ENCODE peak calls at places on chromosomes 11 and 22, in five cellular contexts. One of them, this sample, is unnamed.

GRCh38 chr22:38272373-38273134 is at the start of gene TMEM184B:
- DNase-seq in cardiac muscle cell: peak; percentile 87
- DNase-seq in HCT116: peak; percentile 18
- DNase-seq in tibial artery: peak; percentile 88
- DNase-seq in DND-41: peak; percentile 78
- DNase-seq in this sample: peak; percentile 81

GRCh38 chr22:50115693-50116092 is 25.9 kb downstream of the MOV10L1 start:
- DNase-seq in cardiac muscle cell: no peak
- DNase-seq in HCT116: no peak
- DNase-seq in DND-41: no peak
- DNase-seq in tibial artery: no peak
- DNase-seq in this sample: no peak

GRCh38 chr11:61815790-61816735 is 740 bp downstream of the FADS1 start:
- DNase-seq in tibial artery: peak; percentile 89
- DNase-seq in cardiac muscle cell: peak; percentile 67
- DNase-seq in DND-41: peak; percentile 76
- DNase-seq in HCT116: peak; percentile 27
- DNase-seq in this sample: peak; percentile 44

GRCh38 chr11:8384199-8384821 is 120.6 kb upstream of the LMO1 start:
- DNase-seq in tibial artery: no peak
- DNase-seq in HCT116: no peak
- DNase-seq in DND-41: no peak
- DNase-seq in cardiac muscle cell: peak; percentile 13
- DNase-seq in this sample: no peak

GRCh38 chr22:23204541-23205157 is 24.3 kb downstream of the BCR start:
- DNase-seq in tibial artery: peak; percentile 82
- DNase-seq in cardiac muscle cell: no peak
- DNase-seq in HCT116: no peak
- DNase-seq in DND-41: no peak
- DNase-seq in this sample: no peak

GRCh38 chr22:50696799-50697561 is 24.4 kb downstream of the SHANK3 start:
- DNase-seq in HCT116: no peak
- DNase-seq in DND-41: no peak
- DNase-seq in cardiac muscle cell: peak; percentile 72
- DNase-seq in tibial artery: no peak
- DNase-seq in this sample: no peak

GRCh38 chr22:30857791-30858190 is 110.8 kb downstream of the MORC2 start:
- DNase-seq in tibial artery: no peak
- DNase-seq in HCT116: no peak
- DNase-seq in DND-41: no peak
- DNase-seq in cardiac muscle cell: no peak
- DNase-seq in this sample: no peak

GRCh38 chr11:134471341-134472187 is 59.5 kb upstream of the B3GAT1 start:
- DNase-seq in tibial artery: peak; percentile 38
- DNase-seq in cardiac muscle cell: no peak
- DNase-seq in HCT116: no peak
- DNase-seq in DND-41: no peak
- DNase-seq in this sample: no peak

GRCh38 chr11:47257178-47257517 is 648 bp upstream of the NR1H3 start:
- DNase-seq in cardiac muscle cell: no peak
- DNase-seq in tibial artery: no peak
- DNase-seq in DND-41: no peak
- DNase-seq in HCT116: no peak
- DNase-seq in this sample: no peak
- H3K4me1 ChIP-seq in cardiac muscle cell: peaks cover 33% of the 10 kb centered on the region
- H3K4me1 ChIP-seq in tibial artery: peaks cover 56% of the 10 kb centered on the region
- H3K4me1 ChIP-seq in DND-41: no peaks in the 10 kb centered on the region
- H3K4me1 ChIP-seq in HCT116: peaks cover 10% of the 10 kb centered on the region
- H3K4me1 ChIP-seq in this sample: peaks cover 8% of the 10 kb centered on the region

DNA sequence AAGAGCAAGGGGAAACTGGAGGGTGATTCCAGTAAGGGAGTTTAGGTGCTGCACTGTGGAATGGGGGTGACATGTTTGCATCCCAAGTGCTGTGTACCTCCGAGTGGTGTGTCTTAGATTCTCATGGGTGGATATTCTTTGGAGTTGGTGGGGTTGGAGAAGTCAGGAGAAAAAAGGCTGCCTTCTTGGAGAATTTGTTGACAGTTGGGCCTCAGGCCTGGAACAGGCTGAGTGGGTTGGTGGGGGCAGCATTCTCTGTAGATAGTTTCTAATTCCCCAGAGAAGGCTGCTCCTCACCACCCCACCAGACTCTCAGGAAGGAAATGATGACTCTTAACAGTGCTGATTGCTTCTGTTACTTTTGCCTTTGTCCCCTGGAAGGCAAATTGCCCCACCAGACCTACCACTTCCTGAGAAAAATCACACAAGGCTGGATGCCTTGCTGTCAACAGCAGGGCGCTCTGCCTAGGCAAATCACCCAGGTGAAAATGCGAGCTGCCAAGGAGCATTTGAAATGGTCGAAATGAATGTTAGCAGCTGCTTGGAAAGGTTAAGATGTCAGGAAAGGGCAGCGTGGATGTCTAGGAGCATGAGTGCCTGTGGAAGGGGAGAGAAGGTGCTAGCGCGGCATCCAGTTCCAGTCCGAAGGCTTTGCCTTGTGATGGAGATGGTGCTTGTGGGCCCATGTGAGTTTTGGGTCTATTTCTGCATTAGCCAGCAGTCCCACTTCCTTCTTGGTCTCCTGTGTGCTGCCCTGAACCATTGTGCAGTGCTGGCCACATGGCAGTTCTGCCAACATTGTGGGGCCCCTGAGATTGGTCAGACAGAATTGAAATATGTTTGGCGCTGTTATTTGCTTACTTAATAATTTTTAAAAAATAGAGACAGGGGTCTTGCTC is 29.7 kb upstream of the SORL1-AS1 start:
- DNase-seq in cardiac muscle cell: no peak
- DNase-seq in HCT116: no peak
- DNase-seq in DND-41: peak; percentile 85
- DNase-seq in tibial artery: no peak
- DNase-seq in this sample: peak; percentile 60
- H3K4me3 ChIP-seq in cardiac muscle cell: no peak overlapping the region
- H3K4me3 ChIP-seq in HCT116: no peak overlapping the region
- H3K4me3 ChIP-seq in DND-41: peak overlapping the region; percentile 47
- H3K4me3 ChIP-seq in tibial artery: no peak overlapping the region
- H3K4me3 ChIP-seq in this sample: peak overlapping the region; percentile 60

GRCh38 chr11:80519591-80520258 is 1078.9 kb upstream of the TENM4 start:
- DNase-seq in tibial artery: no peak
- DNase-seq in HCT116: no peak
- DNase-seq in DND-41: no peak
- DNase-seq in cardiac muscle cell: no peak
- DNase-seq in this sample: no peak
- H3K9me3 ChIP-seq in tibial artery: peaks cover 8% of the 10 kb centered on the region
- H3K9me3 ChIP-seq in HCT116: peaks cover 26% of the 10 kb centered on the region
- H3K9me3 ChIP-seq in DND-41: no peaks in the 10 kb centered on the region
- H3K9me3 ChIP-seq in cardiac muscle cell: no peaks in the 10 kb centered on the region
- H3K9me3 ChIP-seq in this sample: no peaks in the 10 kb centered on the region

GRCh38 chr11:57792060-57792541 is 30.5 kb downstream of the CTNND1 start:
- DNase-seq in DND-41: peak; percentile 90
- DNase-seq in tibial artery: peak; percentile 81
- DNase-seq in HCT116: no peak
- DNase-seq in cardiac muscle cell: no peak
- DNase-seq in this sample: peak; percentile 91
- H3K4me1 ChIP-seq in DND-41: peaks cover 66% of the 10 kb centered on the region
- H3K4me1 ChIP-seq in tibial artery: peaks cover 67% of the 10 kb centered on the region
- H3K4me1 ChIP-seq in HCT116: peaks cover 68% of the 10 kb centered on the region
- H3K4me1 ChIP-seq in cardiac muscle cell: peaks cover 16% of the 10 kb centered on the region
- H3K4me1 ChIP-seq in this sample: peaks cover 37% of the 10 kb centered on the region

This sample was measured in CD8-positive, alpha-beta memory T cell.